ENCODE peak calls at places on chromosomes 12 and 14, in six cellular contexts. I, L, M, Y, T and P are unnamed samples.

GRCh38 chr12:44717612-44718011 is 158.5 kb downstream of the NELL2 start:
- DNase-seq in L (no peak), Y (no peak), I (no peak), T (no peak), M (no peak), P (no peak)

GRCh38 chr12:40693503-40693863 is 1.2 kb downstream of the CNTN1 start:
- DNase-seq in T (peak; percentile 31), Y (peak; percentile 86), L (no peak), I (peak; percentile 22), M (no peak), P (no peak)

GRCh38 chr14:34363733-34364134 is 98.3 kb downstream of the SPTSSA start:
- DNase-seq in L (peak; percentile 35), Y (no peak), T (no peak), I (no peak), M (no peak), P (no peak)

GRCh38 chr12:9727813-9728212 is 5.1 kb downstream of the CLECL1 start:
- DNase-seq in M (peak; percentile 12), L (no peak), Y (no peak), T (no peak), I (no peak), P (no peak)

GRCh38 chr14:104804481-104805325 is 3.8 kb downstream of the ZBTB42 start:
- DNase-seq in T (no peak), L (no peak), Y (no peak), M (no peak), I (no peak), P (no peak)

GRCh38 chr14:91108941-91109611 is 4.8 kb upstream of the DGLUCY start:
- DNase-seq in I (peak; percentile 31), T (no peak), Y (no peak), M (peak; percentile 98), L (no peak), P (no peak)

GRCh38 chr14:58898655-58899316 is 261.0 kb downstream of the DACT1 start:
- DNase-seq in M (peak; percentile 5), L (no peak), I (no peak), Y (peak; percentile 64), T (no peak), P (no peak)

GRCh38 chr14:53356361-53357150 is 203.4 kb upstream of the DDHD1 start:
- DNase-seq in T (no peak), M (no peak), L (no peak), I (no peak), Y (no peak), P (no peak)

GRCh38 chr12:62724947-62725447 is 210.0 kb downstream of the PPM1H start:
- DNase-seq in L (peak; percentile 37), T (peak; percentile 80), Y (peak; percentile 97), I (peak; percentile 76), M (peak; percentile 92), P (no peak)

GRCh38 chr12:106417926-106418910 is 60.7 kb downstream of the POLR3B start:
- DNase-seq in M (no peak), L (no peak), Y (no peak), T (no peak), I (no peak), P (no peak)

GRCh38 chr14:35509846-35510245 is 24.1 kb upstream of the INSM2 start:
- DNase-seq in I (no peak), Y (no peak), L (no peak), T (no peak), M (no peak), P (no peak)

GRCh38 chr14:69473271-69473670 is 11.3 kb upstream of the PLEKHD1 start:
- DNase-seq in M (no peak), L (no peak), I (no peak), Y (no peak), T (no peak), P (no peak)

GRCh38 chr12:12379831-12380730 is 23.2 kb downstream of the BORCS5 start:
- DNase-seq in M (no peak), Y (no peak), T (no peak), I (no peak), L (no peak), P (no peak)

GRCh38 chr12:46269429-46270241 is 792 bp upstream of the SLC38A1 start:
- DNase-seq in I (no peak), T (no peak), Y (no peak), L (no peak), M (no peak), P (peak; percentile 76)

GRCh38 chr12:40820794-40821484 is 128.7 kb downstream of the CNTN1 start:
- DNase-seq in L (no peak), M (no peak), I (no peak), Y (no peak), T (no peak), P (no peak)

GRCh38 chr14:69666698-69667211 is 55.4 kb downstream of the SUSD6 start:
- DNase-seq in M (peak; percentile 83), T (no peak), L (peak; percentile 40), Y (peak; percentile 40), I (no peak), P (no peak)

GRCh38 chr14:92049781-92050180 is 9.9 kb upstream of the TRIP11 start:
- DNase-seq in Y (no peak), T (no peak), I (no peak), M (no peak), L (no peak), P (no peak)

GRCh38 chr12:55955800-55956508 is 9.9 kb downstream of the PMEL start:
- DNase-seq in Y (peak; percentile 81), L (no peak), I (peak; percentile 27), M (peak; percentile 40), T (no peak), P (peak; percentile 56)

GRCh38 chr12:49200882-49201594 is 12.2 kb upstream of the TUBA1A start:
- DNase-seq in I (peak; percentile 31), T (no peak), M (peak; percentile 93), Y (peak; percentile 84), L (no peak), P (no peak)

GRCh38 chr12:107684990-107685359 is 624 bp upstream of the PWP1 start:
- DNase-seq in M (no peak), T (no peak), L (no peak), Y (peak; percentile 71), I (no peak), P (no peak)

GRCh38 chr12:57124259-57124877 is 3.9 kb upstream of the LRP1 start:
- DNase-seq in Y (peak; percentile 77), M (peak; percentile 65), I (peak; percentile 84), L (peak; percentile 65), T (peak; percentile 82), P (no peak)

GRCh38 chr14:80784824-80785223 is 156.7 kb downstream of the CEP128 start:
- DNase-seq in Y (peak; percentile 26), M (no peak), I (no peak), T (no peak), L (no peak), P (no peak)
- TF ChIP-seq CTCF in Y (no peak), M (no peak), I (no peak), T (no peak), L (no peak), P (no peak)

DNA sequence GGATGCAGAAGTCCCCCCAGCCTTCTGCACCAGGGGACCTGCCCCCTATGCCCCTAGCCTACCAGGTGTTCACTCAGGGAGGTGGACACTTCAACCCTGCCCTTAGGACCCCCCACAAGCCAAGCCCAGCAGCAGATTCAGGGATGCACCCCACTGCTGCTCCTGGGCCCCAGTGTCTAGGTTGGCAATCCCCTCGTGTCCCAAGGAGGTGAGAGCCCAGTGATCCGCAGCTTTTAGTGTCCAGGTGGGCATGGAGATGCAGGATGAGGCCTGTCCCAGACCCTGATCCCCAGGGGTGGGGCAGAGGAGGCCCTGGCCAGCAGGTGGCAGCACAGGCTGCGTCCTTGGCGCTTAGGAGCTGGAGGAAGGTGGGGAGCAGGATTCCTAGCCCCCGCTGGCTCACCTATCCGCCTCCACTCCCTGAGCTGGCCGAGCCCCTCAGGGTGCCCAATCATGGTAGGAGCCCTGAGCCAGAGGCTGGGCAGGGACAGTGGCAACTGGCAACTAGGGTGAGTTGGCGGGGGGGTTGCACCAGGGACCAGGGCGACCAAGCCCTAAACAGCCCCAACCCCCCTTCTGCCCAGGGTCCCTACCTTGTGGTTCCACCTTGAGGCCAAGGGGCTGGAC is 4.1 kb downstream of the CKB start:
- DNase-seq in Y (peak; percentile 63), I (peak; percentile 76), L (peak; percentile 64), T (no peak), M (peak; percentile 32), P (peak; percentile 53)
- H3K27ac ChIP-seq in Y (peak overlapping the region; percentile 48), I (peak overlapping the region; percentile 84), L (no peak overlapping the region), T (peak overlapping the region; percentile 33), M (no peak overlapping the region), P (peak overlapping the region; percentile 15)

GRCh38 chr14:100165825-100166520 is 6.5 kb upstream of the DEGS2 start:
- DNase-seq in I (no peak), M (no peak), L (no peak), Y (no peak), T (no peak), P (no peak)

GRCh38 chr14:100170880-100171279 is 11.4 kb upstream of the DEGS2 start:
- DNase-seq in T (no peak), M (no peak), L (no peak), Y (no peak), I (no peak), P (no peak)

GRCh38 chr14:100164808-100165207 is 5.4 kb upstream of the DEGS2 start:
- DNase-seq in T (no peak), M (no peak), Y (no peak), I (no peak), L (no peak), P (no peak)

GRCh38 chr14:100165376-100165775 is 5.9 kb upstream of the DEGS2 start:
- DNase-seq in T (no peak), Y (no peak), L (no peak), M (no peak), I (no peak), P (peak; percentile 74)

GRCh38 chr14:100168515-100168914 is 9.1 kb upstream of the DEGS2 start:
- DNase-seq in L (no peak), T (no peak), M (no peak), Y (no peak), I (no peak), P (no peak)
- TF ChIP-seq CTCF in L (no peak), T (no peak), M (no peak), Y (no peak), I (no peak), P (no peak)

GRCh38 chr14:64569108-64570045 is 19.6 kb downstream of the PPP1R36 start:
- DNase-seq in M (peak; percentile 91), I (peak; percentile 69), L (peak; percentile 84), T (peak; percentile 11), Y (peak; percentile 82), P (no peak)

GRCh38 chr14:64563696-64564095 is 13.9 kb downstream of the PPP1R36 start:
- DNase-seq in T (no peak), L (no peak), M (no peak), Y (no peak), I (no peak), P (no peak)

GRCh38 chr14:64561631-64562030 is 11.9 kb downstream of the PPP1R36 start:
- DNase-seq in M (peak; percentile 28), I (no peak), T (no peak), L (no peak), Y (no peak), P (no peak)

GRCh38 chr14:64562432-64562831 is 12.7 kb downstream of the PPP1R36 start:
- DNase-seq in Y (no peak), M (no peak), I (no peak), L (no peak), T (no peak), P (no peak)

GRCh38 chr14:64566651-64567122 is 16.9 kb downstream of the PPP1R36 start:
- DNase-seq in M (peak; percentile 94), T (no peak), Y (no peak), L (no peak), I (no peak), P (no peak)
- H3K27ac ChIP-seq in M (peak overlapping the region; percentile 64), T (no peak overlapping the region), Y (peak overlapping the region; percentile 68), L (no peak overlapping the region), I (peak overlapping the region; percentile 59), P (no peak overlapping the region)